ENCODE peak calls at places on chromosome 22, in eight cellular contexts. P, N, X, V, Z, C, A and D are unnamed samples.

GRCh38 chr22:33844273-33844672 is 76.0 kb downstream of the LARGE1 start:
- DNase-seq in N (no peak), C (no peak), A (no peak), X (no peak), P (no peak), V (no peak), Z (no peak), D (no peak)

GRCh38 chr22:24305260-24305692 is 34.6 kb downstream of the SPECC1L start:
- DNase-seq in C (no peak), X (no peak), N (no peak), V (no peak), P (no peak), A (no peak), Z (no peak), D (no peak)

GRCh38 chr22:30695351-30695762 is 683 bp downstream of the OSBP2 start:
- DNase-seq in A (no peak), C (peak; percentile 27), Z (peak; percentile 85), V (no peak), P (no peak), N (no peak), X (no peak), D (peak; percentile 87)

GRCh38 chr22:16800358-16800757 is 24.9 kb downstream of the XKR3 start:
- DNase-seq in N (no peak), Z (no peak), P (no peak), X (no peak), A (no peak), C (no peak), V (no peak), D (no peak)

GRCh38 chr22:47299879-47300697 is 537.6 kb downstream of the TBC1D22A start:
- DNase-seq in X (no peak), V (no peak), C (no peak), Z (peak; percentile 30), A (no peak), N (no peak), P (no peak), D (no peak)

GRCh38 chr22:28544431-28544868 is 135.2 kb downstream of the TTC28 start:
- DNase-seq in A (peak; percentile 70), Z (no peak), P (no peak), V (no peak), N (no peak), C (no peak), X (no peak), D (no peak)

GRCh38 chr22:42344391-42344861 is 74.0 kb upstream of the TCF20 start:
- DNase-seq in V (peak; percentile 89), X (no peak), A (no peak), P (no peak), Z (peak; percentile 86), N (no peak), C (no peak), D (no peak)

GRCh38 chr22:30864441-30865420 is 103.8 kb downstream of the MORC2 start:
- DNase-seq in Z (no peak), V (peak; percentile 47), P (no peak), N (no peak), C (no peak), A (no peak), X (no peak), D (no peak)

GRCh38 chr22:47094861-47095330 is 332.4 kb downstream of the TBC1D22A start:
- DNase-seq in V (no peak), Z (no peak), A (peak; percentile 63), P (no peak), N (no peak), X (no peak), C (no peak), D (no peak)

GRCh38 chr22:17217179-17217578 is 2.1 kb downstream of the ADA2 start:
- DNase-seq in X (no peak), Z (no peak), P (no peak), A (no peak), N (no peak), V (no peak), C (no peak), D (no peak)

DNA sequence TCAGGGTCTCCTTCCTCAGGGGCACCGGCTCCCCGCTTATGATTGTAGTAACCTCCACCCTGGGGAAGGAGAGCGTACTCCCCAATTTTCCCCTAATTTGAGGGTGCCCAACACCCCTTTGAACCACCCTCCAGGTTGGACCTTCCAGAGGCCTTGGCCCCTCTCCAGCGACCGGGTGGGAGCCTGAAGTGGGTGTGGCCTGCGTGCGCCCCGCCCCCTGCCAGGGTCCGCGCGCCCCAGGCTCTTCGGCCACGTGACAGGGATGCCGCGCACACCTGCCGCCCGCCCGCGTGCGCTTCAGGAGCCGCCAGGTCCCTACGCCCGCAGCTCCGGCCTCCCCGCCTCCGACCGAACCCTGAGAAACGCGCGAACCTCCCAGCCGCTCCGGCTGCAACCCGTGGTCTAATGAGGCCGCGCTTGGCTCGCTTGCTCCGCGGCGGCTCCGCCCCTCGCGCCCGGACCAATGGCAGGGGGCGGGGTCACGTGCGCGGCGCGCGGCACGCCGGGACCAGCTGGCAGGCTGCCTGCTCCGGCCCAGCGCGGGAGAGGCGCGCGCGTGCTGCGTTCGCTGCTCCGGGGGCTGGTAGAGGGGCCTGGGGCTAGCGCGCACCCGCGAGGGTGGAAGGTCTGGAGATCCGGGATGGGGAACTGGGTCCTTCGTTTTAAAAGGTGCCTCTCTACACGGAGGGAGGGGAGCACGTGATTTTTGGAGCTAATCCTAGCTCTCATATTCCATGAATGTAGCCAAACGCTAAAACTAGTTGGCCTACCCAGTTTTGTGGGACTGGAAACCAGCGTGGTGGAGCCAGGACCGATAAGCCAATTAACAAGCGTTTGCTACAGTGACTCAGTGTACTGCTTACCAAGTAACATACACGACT is at the start of gene FOXRED2:
- DNase-seq in P (peak; percentile 87), V (peak; percentile 95), X (peak; percentile 39), C (peak; percentile 92), N (peak; percentile 84), A (peak; percentile 93), Z (peak; percentile 99), D (peak; percentile 97)
- TF ChIP-seq CTCF in P (no peak), V (no peak), X (peak; percentile 7), C (no peak), N (no peak), A (no peak), Z (no peak), D (no peak)

GRCh38 chr22:37228106-37229011 is 15.7 kb downstream of the RAC2 start:
- DNase-seq in X (no peak), V (no peak), Z (no peak), A (peak; percentile 58), P (no peak), C (peak; percentile 22), N (no peak), D (no peak)

GRCh38 chr22:37231406-37232139 is 12.5 kb downstream of the RAC2 start:
- DNase-seq in X (no peak), V (no peak), P (no peak), A (no peak), N (no peak), Z (no peak), C (no peak), D (no peak)

GRCh38 chr22:37230673-37231405 is 13.2 kb downstream of the RAC2 start:
- DNase-seq in C (peak; percentile 26), P (no peak), N (no peak), Z (no peak), V (no peak), X (no peak), A (peak; percentile 19), D (no peak)

GRCh38 chr22:37229805-37230672 is 14.0 kb downstream of the RAC2 start:
- DNase-seq in Z (no peak), C (peak; percentile 31), X (no peak), A (peak; percentile 46), V (no peak), N (peak; percentile 29), P (no peak), D (peak; percentile 31)

GRCh38 chr22:37229012-37229804 is 14.9 kb downstream of the RAC2 start:
- DNase-seq in A (peak; percentile 80), Z (no peak), V (no peak), N (no peak), P (no peak), X (no peak), C (no peak), D (no peak)
- TF ChIP-seq POLR2A in A (no peak), Z (no peak), V (no peak), N (no peak), P (no peak), X (no peak), C (no peak), D (no peak)

DNA sequence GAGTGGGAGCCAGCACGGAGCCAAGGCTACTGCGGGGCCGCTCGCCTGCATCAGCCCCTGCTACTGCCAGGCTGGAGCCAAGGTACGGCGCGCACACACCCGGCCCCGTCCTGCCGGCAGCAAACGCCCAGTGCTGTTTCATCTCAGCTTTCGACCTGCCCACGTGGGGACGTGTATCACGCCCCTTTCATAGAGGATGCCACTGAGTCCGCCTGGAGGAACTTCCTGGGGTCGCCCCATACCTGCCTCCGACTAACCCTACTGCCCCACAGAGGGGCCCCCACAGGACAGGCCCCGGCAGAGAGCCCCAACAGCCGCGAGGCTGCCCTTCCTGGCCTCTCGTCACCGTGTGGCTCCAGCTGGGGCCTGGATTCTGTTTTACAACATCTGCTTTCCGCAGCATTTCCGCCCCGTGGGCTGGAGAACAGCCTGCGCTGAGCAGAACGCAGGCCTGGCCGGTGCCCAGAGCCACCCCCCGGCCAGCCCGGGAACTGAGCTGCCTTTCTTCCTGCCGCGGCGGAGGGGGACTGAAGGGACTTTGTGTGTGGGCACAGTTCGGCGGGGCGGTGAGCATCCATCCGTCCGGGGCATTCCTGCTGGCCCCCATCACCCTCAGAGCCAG is 22.9 kb upstream of the ARHGAP8 start:
- DNase-seq in V (peak; percentile 84), P (no peak), C (no peak), N (no peak), Z (peak; percentile 87), A (peak; percentile 27), X (no peak), D (no peak)
- TF ChIP-seq CTCF in V (no peak), P (peak; percentile 47), C (no peak), N (no peak), Z (peak; percentile 42), A (no peak), X (no peak), D (no peak)

GRCh38 chr22:25447689-25448434 is 116.6 kb upstream of the GRK3 start:
- DNase-seq in C (peak; percentile 91), A (peak; percentile 90), Z (peak; percentile 96), N (peak; percentile 88), P (peak; percentile 77), X (peak; percentile 42), V (peak; percentile 92), D (peak; percentile 97)
- TF ChIP-seq POLR2A in C (peak; percentile 35), A (peak; percentile 44), Z (no peak), N (peak; percentile 30), P (no peak), X (no peak), V (no peak), D (no peak)